ENCODE peak calls at places on chromosomes 3 and 15, in nine cellular contexts. One of them, this sample, is unnamed.

GRCh38 chr3:158094235-158094916 is 11.8 kb downstream of the SHOX2 start:
- DNase-seq in OCI-LY7: no peak
- DNase-seq in MM.1S: no peak
- DNase-seq in SK-N-SH: no peak
- DNase-seq in GM23248: no peak
- DNase-seq in GM23338: peak
- DNase-seq in HCT116: no peak
- DNase-seq in neural progenitor cell: peak
- DNase-seq in PC-3: no peak
- DNase-seq in this sample: peak

GRCh38 chr3:195884691-195885035 is 23.7 kb downstream of the TNK2 start:
- DNase-seq in OCI-LY7: no peak
- DNase-seq in MM.1S: no peak
- DNase-seq in SK-N-SH: no peak
- DNase-seq in GM23248: no peak
- DNase-seq in GM23338: no peak
- DNase-seq in HCT116: no peak
- DNase-seq in neural progenitor cell: no peak
- DNase-seq in PC-3: no peak
- DNase-seq in this sample: no peak

GRCh38 chr3:188950832-188951489 is 220.8 kb upstream of the TPRG1 start:
- DNase-seq in OCI-LY7: no peak
- DNase-seq in MM.1S: no peak
- DNase-seq in SK-N-SH: no peak
- DNase-seq in GM23248: peak
- DNase-seq in GM23338: no peak
- DNase-seq in HCT116: peak
- DNase-seq in neural progenitor cell: no peak
- DNase-seq in PC-3: peak
- DNase-seq in this sample: peak

GRCh38 chr15:100771745-100772144 is 107.9 kb upstream of the ALDH1A3 start:
- DNase-seq in OCI-LY7: no peak
- DNase-seq in MM.1S: no peak
- DNase-seq in SK-N-SH: peak
- DNase-seq in GM23248: peak
- DNase-seq in GM23338: no peak
- DNase-seq in HCT116: no peak
- DNase-seq in neural progenitor cell: no peak
- DNase-seq in PC-3: no peak
- DNase-seq in this sample: peak

GRCh38 chr15:80856809-80857377 is 77.7 kb downstream of the CEMIP start:
- DNase-seq in OCI-LY7: no peak
- DNase-seq in MM.1S: no peak
- DNase-seq in SK-N-SH: no peak
- DNase-seq in GM23248: peak
- DNase-seq in GM23338: peak
- DNase-seq in HCT116: peak
- DNase-seq in neural progenitor cell: peak
- DNase-seq in PC-3: peak
- DNase-seq in this sample: no peak

GRCh38 chr3:88137836-88138235 is 11.9 kb upstream of the C3orf38 start:
- DNase-seq in OCI-LY7: no peak
- DNase-seq in MM.1S: no peak
- DNase-seq in SK-N-SH: no peak
- DNase-seq in GM23248: peak
- DNase-seq in GM23338: no peak
- DNase-seq in HCT116: no peak
- DNase-seq in neural progenitor cell: no peak
- DNase-seq in PC-3: no peak
- DNase-seq in this sample: no peak

GRCh38 chr3:78148986-78149717 is 1109.3 kb downstream of the ROBO2 start:
- DNase-seq in OCI-LY7: no peak
- DNase-seq in MM.1S: no peak
- DNase-seq in SK-N-SH: no peak
- DNase-seq in GM23248: no peak
- DNase-seq in GM23338: no peak
- DNase-seq in HCT116: no peak
- DNase-seq in neural progenitor cell: no peak
- DNase-seq in PC-3: peak
- DNase-seq in this sample: no peak

GRCh38 chr3:17175187-17175839 is 290.6 kb downstream of the PLCL2 start:
- DNase-seq in OCI-LY7: no peak
- DNase-seq in MM.1S: no peak
- DNase-seq in SK-N-SH: no peak
- DNase-seq in GM23248: peak
- DNase-seq in GM23338: no peak
- DNase-seq in HCT116: no peak
- DNase-seq in neural progenitor cell: no peak
- DNase-seq in PC-3: peak
- DNase-seq in this sample: no peak

DNA sequence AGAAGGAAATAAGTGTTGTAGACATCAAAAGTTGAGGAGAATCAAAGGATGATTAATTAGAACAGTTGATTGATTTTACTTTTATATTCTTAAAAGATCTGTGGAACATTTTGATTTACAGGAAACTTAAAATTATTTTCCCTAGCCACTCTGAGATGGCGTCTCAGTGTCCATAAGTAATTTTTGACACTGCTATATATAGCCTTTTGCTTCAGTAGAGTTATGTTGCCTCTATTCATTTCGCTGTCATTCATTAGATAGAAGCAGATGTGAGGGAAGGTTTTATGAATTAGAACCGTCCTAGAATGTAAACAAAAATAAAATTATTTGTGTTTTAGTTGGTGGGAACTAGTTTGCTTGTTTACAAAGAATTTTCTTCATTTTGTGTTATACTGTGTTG is 51.1 kb upstream of the EIF3J start:
- DNase-seq in OCI-LY7: no peak
- DNase-seq in MM.1S: no peak
- DNase-seq in SK-N-SH: no peak
- DNase-seq in GM23248: no peak
- DNase-seq in GM23338: no peak
- DNase-seq in HCT116: no peak
- DNase-seq in neural progenitor cell: no peak
- DNase-seq in PC-3: no peak
- DNase-seq in this sample: no peak
- H3K4me3 ChIP-seq in OCI-LY7: no peak
- H3K4me3 ChIP-seq in MM.1S: no peak
- H3K4me3 ChIP-seq in SK-N-SH: no peak
- H3K4me3 ChIP-seq in GM23248: no peak
- H3K4me3 ChIP-seq in GM23338: no peak
- H3K4me3 ChIP-seq in HCT116: no peak
- H3K4me3 ChIP-seq in neural progenitor cell: no peak
- H3K4me3 ChIP-seq in PC-3: no peak
- H3K4me3 ChIP-seq in this sample: no peak

GRCh38 chr15:61037031-61037430 is 192.1 kb downstream of the RORA start:
- DNase-seq in OCI-LY7: no peak
- DNase-seq in MM.1S: no peak
- DNase-seq in SK-N-SH: no peak
- DNase-seq in GM23248: peak
- DNase-seq in GM23338: no peak
- DNase-seq in HCT116: no peak
- DNase-seq in neural progenitor cell: no peak
- DNase-seq in PC-3: no peak
- DNase-seq in this sample: no peak
- TF ChIP-seq EZH2phosphoT487 in OCI-LY7: no peak
- TF ChIP-seq EZH2phosphoT487 in MM.1S: no peak
- TF ChIP-seq EZH2phosphoT487 in SK-N-SH: no peak
- TF ChIP-seq EZH2phosphoT487 in GM23248: no peak
- TF ChIP-seq EZH2phosphoT487 in GM23338: no peak
- TF ChIP-seq EZH2phosphoT487 in HCT116: no peak
- TF ChIP-seq EZH2phosphoT487 in neural progenitor cell: no peak
- TF ChIP-seq EZH2phosphoT487 in PC-3: no peak
- TF ChIP-seq EZH2phosphoT487 in this sample: no peak

GRCh38 chr15:93882779-93883178 is 348.6 kb upstream of the MCTP2 start:
- DNase-seq in OCI-LY7: no peak
- DNase-seq in MM.1S: no peak
- DNase-seq in SK-N-SH: no peak
- DNase-seq in GM23248: no peak
- DNase-seq in GM23338: no peak
- DNase-seq in HCT116: no peak
- DNase-seq in neural progenitor cell: no peak
- DNase-seq in PC-3: no peak
- DNase-seq in this sample: no peak
- H3K4me3 ChIP-seq in OCI-LY7: no peak
- H3K4me3 ChIP-seq in MM.1S: no peak
- H3K4me3 ChIP-seq in SK-N-SH: no peak
- H3K4me3 ChIP-seq in GM23248: no peak
- H3K4me3 ChIP-seq in GM23338: no peak
- H3K4me3 ChIP-seq in HCT116: no peak
- H3K4me3 ChIP-seq in neural progenitor cell: no peak
- H3K4me3 ChIP-seq in PC-3: no peak
- H3K4me3 ChIP-seq in this sample: no peak

DNA sequence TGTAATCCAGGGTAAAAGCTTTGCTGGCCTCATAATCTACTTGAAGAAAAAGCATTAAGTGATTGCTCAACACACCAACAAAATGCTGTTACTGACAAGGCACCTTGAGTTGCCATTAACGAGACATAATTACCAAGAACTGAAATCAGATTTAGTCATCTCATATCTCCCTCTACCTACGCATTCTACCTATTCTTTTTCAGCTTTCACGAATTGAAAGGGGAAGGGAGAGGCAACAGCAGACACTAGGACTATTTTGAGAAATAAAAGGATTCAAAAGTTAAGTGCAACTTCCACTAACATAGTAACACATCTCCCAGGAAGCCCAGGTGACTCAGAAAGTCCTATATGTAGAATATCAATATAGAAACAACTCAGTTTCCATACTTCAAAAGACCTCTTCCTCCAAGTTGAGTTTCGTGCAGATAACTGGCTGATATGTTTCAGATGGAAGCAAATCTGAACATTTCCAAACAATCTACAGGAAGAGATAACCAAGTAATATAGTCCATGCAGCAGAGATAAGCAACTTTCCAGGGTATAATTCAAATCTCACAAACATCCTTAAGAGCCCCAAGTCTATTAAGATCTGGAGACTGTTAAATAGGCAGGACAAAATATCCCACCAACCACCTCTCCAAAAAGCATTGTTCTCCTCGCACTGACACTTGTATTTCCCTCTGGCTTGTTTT is 1.9 kb downstream of the OSBPL10 start:
- DNase-seq in OCI-LY7: no peak
- DNase-seq in MM.1S: no peak
- DNase-seq in SK-N-SH: no peak
- DNase-seq in GM23248: no peak
- DNase-seq in GM23338: no peak
- DNase-seq in HCT116: no peak
- DNase-seq in neural progenitor cell: no peak
- DNase-seq in PC-3: no peak
- DNase-seq in this sample: no peak
- TF ChIP-seq EZH2phosphoT487 in OCI-LY7: no peak
- TF ChIP-seq EZH2phosphoT487 in MM.1S: no peak
- TF ChIP-seq EZH2phosphoT487 in SK-N-SH: no peak
- TF ChIP-seq EZH2phosphoT487 in GM23248: no peak
- TF ChIP-seq EZH2phosphoT487 in GM23338: no peak
- TF ChIP-seq EZH2phosphoT487 in HCT116: no peak
- TF ChIP-seq EZH2phosphoT487 in neural progenitor cell: no peak
- TF ChIP-seq EZH2phosphoT487 in PC-3: no peak
- TF ChIP-seq EZH2phosphoT487 in this sample: no peak

GRCh38 chr3:24496529-24497482 is 2.2 kb upstream of the THRB start:
- DNase-seq in OCI-LY7: no peak
- DNase-seq in MM.1S: peak
- DNase-seq in SK-N-SH: peak
- DNase-seq in GM23248: peak
- DNase-seq in GM23338: peak
- DNase-seq in HCT116: peak
- DNase-seq in neural progenitor cell: peak
- DNase-seq in PC-3: peak
- DNase-seq in this sample: peak

GRCh38 chr3:24492971-24493551 is 1.6 kb downstream of the THRB start:
- DNase-seq in OCI-LY7: no peak
- DNase-seq in MM.1S: no peak
- DNase-seq in SK-N-SH: no peak
- DNase-seq in GM23248: peak
- DNase-seq in GM23338: no peak
- DNase-seq in HCT116: no peak
- DNase-seq in neural progenitor cell: no peak
- DNase-seq in PC-3: peak
- DNase-seq in this sample: no peak

GRCh38 chr3:24495334-24495994 is 814 bp upstream of the THRB start:
- DNase-seq in OCI-LY7: no peak
- DNase-seq in MM.1S: no peak
- DNase-seq in SK-N-SH: peak
- DNase-seq in GM23248: peak
- DNase-seq in GM23338: peak
- DNase-seq in HCT116: peak
- DNase-seq in neural progenitor cell: peak
- DNase-seq in PC-3: peak
- DNase-seq in this sample: peak

GRCh38 chr3:24494616-24495333 is at the start of gene THRB:
- DNase-seq in OCI-LY7: no peak
- DNase-seq in MM.1S: peak
- DNase-seq in SK-N-SH: peak
- DNase-seq in GM23248: peak
- DNase-seq in GM23338: peak
- DNase-seq in HCT116: peak
- DNase-seq in neural progenitor cell: peak
- DNase-seq in PC-3: peak
- DNase-seq in this sample: peak

DNA sequence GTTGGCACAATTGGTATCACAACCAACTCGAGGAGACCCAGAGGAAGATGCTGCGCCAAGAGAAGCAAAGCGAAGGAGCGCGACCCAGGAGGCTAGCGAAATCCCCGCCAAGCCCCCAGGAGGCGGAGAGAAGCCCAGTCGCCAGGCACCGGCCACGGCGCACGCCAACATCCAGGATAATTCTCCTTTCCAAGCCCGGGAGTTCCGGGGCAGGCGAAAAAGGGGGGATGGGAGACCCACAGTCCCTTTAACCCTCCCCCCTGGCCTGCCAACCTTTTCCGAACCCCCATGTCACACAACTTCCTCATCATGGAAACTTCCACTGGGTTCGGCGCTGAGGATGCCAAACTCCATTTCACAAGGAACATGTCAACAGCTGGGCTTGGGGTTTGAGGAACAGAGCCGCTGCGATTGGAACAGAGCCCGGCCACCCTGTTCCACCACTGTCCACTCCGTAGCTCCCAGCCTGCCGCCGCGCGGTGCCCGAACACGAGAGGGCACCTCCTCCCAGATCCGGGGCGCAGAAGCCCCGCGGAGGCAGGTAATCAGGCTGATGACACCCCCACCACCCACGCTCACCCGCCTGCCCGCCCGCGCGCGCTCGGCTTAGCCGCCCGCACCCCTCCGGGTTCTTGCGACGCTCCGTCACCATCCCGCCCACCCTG is 567 bp downstream of the THRB start:
- DNase-seq in OCI-LY7: no peak
- DNase-seq in MM.1S: no peak
- DNase-seq in SK-N-SH: peak
- DNase-seq in GM23248: peak
- DNase-seq in GM23338: peak
- DNase-seq in HCT116: no peak
- DNase-seq in neural progenitor cell: peak
- DNase-seq in PC-3: peak
- DNase-seq in this sample: peak
- H3K4me3 ChIP-seq in OCI-LY7: no peak
- H3K4me3 ChIP-seq in MM.1S: peak
- H3K4me3 ChIP-seq in SK-N-SH: peak
- H3K4me3 ChIP-seq in GM23248: peak
- H3K4me3 ChIP-seq in GM23338: peak
- H3K4me3 ChIP-seq in HCT116: peak
- H3K4me3 ChIP-seq in neural progenitor cell: peak
- H3K4me3 ChIP-seq in PC-3: peak
- H3K4me3 ChIP-seq in this sample: peak

GRCh38 chr15:39357478-39358268 is 223.2 kb upstream of the THBS1 start:
- DNase-seq in OCI-LY7: no peak
- DNase-seq in MM.1S: no peak
- DNase-seq in SK-N-SH: no peak
- DNase-seq in GM23248: peak
- DNase-seq in GM23338: no peak
- DNase-seq in HCT116: no peak
- DNase-seq in neural progenitor cell: no peak
- DNase-seq in PC-3: no peak
- DNase-seq in this sample: no peak
- TF ChIP-seq EZH2phosphoT487 in OCI-LY7: no peak
- TF ChIP-seq EZH2phosphoT487 in MM.1S: no peak
- TF ChIP-seq EZH2phosphoT487 in SK-N-SH: no peak
- TF ChIP-seq EZH2phosphoT487 in GM23248: no peak
- TF ChIP-seq EZH2phosphoT487 in GM23338: no peak
- TF ChIP-seq EZH2phosphoT487 in HCT116: no peak
- TF ChIP-seq EZH2phosphoT487 in neural progenitor cell: no peak
- TF ChIP-seq EZH2phosphoT487 in PC-3: no peak
- TF ChIP-seq EZH2phosphoT487 in this sample: no peak